ENCODE peak calls at places on chromosome 20, in six cellular contexts. N is AG04450; P is B cell; L is stimulated activated CD4-positive, alpha-beta T cell treated with anti-CD3 and anti-CD28 coated beads, Interleukin-1b, Interleukin-23, amount 100 ng/mL, for 24 hours; C is central memory CD8-positive, alpha-beta T cell; U is pancreas. I is an unnamed sample.

GRCh38 chr20:46751856-46752255 is 42.4 kb downstream of the SLC2A10 start:
- DNase-seq in P (no peak), N (no peak), U (no peak), C (no peak), L (no peak), I (no peak)

GRCh38 chr20:40658509-40658908 is 30.5 kb downstream of the MAFB start:
- DNase-seq in N (no peak), P (no peak), U (no peak), L (no peak), C (no peak), I (no peak)

GRCh38 chr20:57851786-57852185 is 142.0 kb upstream of the PMEPA1 start:
- DNase-seq in L (no peak), U (no peak), P (no peak), C (no peak), N (no peak), I (no peak)

GRCh38 chr20:6818033-6818808 is 50.7 kb downstream of the BMP2 start:
- DNase-seq in L (no peak), C (no peak), P (no peak), N (no peak), U (no peak), I (no peak)

GRCh38 chr20:47686545-47686944 is 98.7 kb downstream of the SULF2 start:
- DNase-seq in P (no peak), U (no peak), L (no peak), N (peak), C (no peak), I (no peak)

GRCh38 chr20:43985608-43986316 is 71.1 kb downstream of the TOX2 start:
- DNase-seq in L (no peak), C (no peak), U (no peak), P (no peak), N (no peak), I (no peak)

GRCh38 chr20:50216543-50217206 is 26.0 kb downstream of the CEBPB start:
- DNase-seq in C (no peak), L (no peak), N (no peak), P (no peak), U (no peak), I (no peak)

GRCh38 chr20:5056801-5057599 is 55.7 kb upstream of the SLC23A2 start:
- DNase-seq in P (peak), C (peak), N (no peak), U (no peak), L (peak), I (peak)

GRCh38 chr20:45867129-45867810 is 9.9 kb downstream of the ZSWIM3 start:
- DNase-seq in U (no peak), P (no peak), C (no peak), N (no peak), L (no peak), I (no peak)

GRCh38 chr20:56805313-56805712 is 176.2 kb downstream of the TFAP2C start:
- DNase-seq in C (no peak), L (no peak), P (no peak), N (no peak), U (no peak), I (no peak)

GRCh38 chr20:58471161-58471834 is 43.9 kb downstream of the APCDD1L start:
- DNase-seq in P (no peak), L (no peak), C (no peak), N (no peak), U (no peak), I (no peak)

GRCh38 chr20:46122071-46122470 is 4.0 kb downstream of the CD40 start:
- DNase-seq in U (no peak), P (no peak), L (no peak), N (no peak), C (no peak), I (no peak)

GRCh38 chr20:41616228-41616627 is 1.9 kb downstream of the CHD6 start:
- DNase-seq in N (no peak), U (no peak), L (no peak), C (no peak), P (no peak), I (no peak)

GRCh38 chr20:49747707-49748524 is 34.2 kb upstream of the B4GALT5 start:
- DNase-seq in P (no peak), L (no peak), C (no peak), N (no peak), U (peak), I (no peak)

GRCh38 chr20:33033381-33033780 is 1.9 kb downstream of the BPIFB6 start:
- DNase-seq in P (no peak), L (no peak), C (no peak), U (no peak), N (no peak), I (no peak)

GRCh38 chr20:208937-209566 is 18.0 kb upstream of the DEFB129 start:
- DNase-seq in C (no peak), L (no peak), U (no peak), P (peak), N (peak), I (no peak)

GRCh38 chr20:2814587-2815051 is at the start of gene C20orf141:
- DNase-seq in U (no peak), N (peak), P (no peak), C (no peak), L (no peak), I (no peak)

GRCh38 chr20:37728635-37728983 is 34.8 kb downstream of the CTNNBL1 start:
- DNase-seq in L (no peak), P (no peak), U (no peak), C (no peak), N (no peak), I (no peak)

GRCh38 chr20:2314759-2315439 is 19.1 kb downstream of the TGM3 start:
- DNase-seq in C (no peak), L (no peak), N (no peak), U (no peak), P (no peak), I (no peak)

I was measured in activated T-helper 1 cell treated with anti-CD3 and anti-CD28 coated beads, Interleukin-2, amount 50 U/mL, for 16 hours.